ENCODE peak calls at places on chromosomes 12 and 14, in four cellular contexts. Y, J, U and O are unnamed samples.

GRCh38 chr12:60194682-60195081 is 598.9 kb downstream of the SLC16A7 start:
- DNase-seq in Y (no peak), J (no peak), U (peak; percentile 8), O (no peak)

GRCh38 chr14:65164068-65164824 is 61.9 kb upstream of the MAX start:
- DNase-seq in Y (peak; percentile 46), J (no peak), U (peak; percentile 60), O (peak; percentile 70)

GRCh38 chr12:106303202-106303820 is 778 bp downstream of the TCP11L2 start:
- DNase-seq in Y (peak; percentile 95), J (peak; percentile 94), U (peak; percentile 72), O (peak; percentile 74)

GRCh38 chr12:110555509-110556406 is 27.4 kb downstream of the PPTC7 start:
- DNase-seq in Y (no peak), J (no peak), U (no peak), O (peak; percentile 78)

GRCh38 chr14:68976160-68977067 is 2.7 kb downstream of the ACTN1 start:
- DNase-seq in Y (no peak), J (peak; percentile 72), U (no peak), O (peak; percentile 38)

GRCh38 chr14:90900712-90901111 is 84.5 kb upstream of the TTC7B start:
- DNase-seq in Y (no peak), J (no peak), U (no peak), O (no peak)

GRCh38 chr12:124747426-124748161 is 116.1 kb downstream of the SCARB1 start:
- DNase-seq in Y (no peak), J (no peak), U (peak; percentile 98), O (peak; percentile 97)

GRCh38 chr12:49960474-49961110 is 1.1 kb upstream of the AQP5 start:
- DNase-seq in Y (no peak), J (no peak), U (no peak), O (no peak)

GRCh38 chr12:102883204-102883799 is 33.7 kb downstream of the PAH start:
- DNase-seq in Y (peak; percentile 80), J (peak; percentile 26), U (peak; percentile 40), O (peak; percentile 60)

GRCh38 chr14:20560961-20561360 is at the start of gene RNASE9:
- DNase-seq in Y (no peak), J (no peak), U (no peak), O (no peak)

GRCh38 chr14:73460691-73461127 is 2.4 kb upstream of the NUMB start:
- DNase-seq in Y (no peak), J (peak; percentile 46), U (peak; percentile 45), O (peak; percentile 70)

GRCh38 chr14:103126873-103127304 is 3.6 kb downstream of the TNFAIP2 start:
- DNase-seq in Y (peak; percentile 57), J (peak; percentile 45), U (peak; percentile 55), O (peak; percentile 69)

GRCh38 chr12:7090222-7090998 is 1.8 kb downstream of the C1R start:
- DNase-seq in Y (no peak), J (no peak), U (no peak), O (no peak)

GRCh38 chr12:15336772-15337553 is 14.7 kb downstream of the PTPRO start:
- DNase-seq in Y (no peak), J (no peak), U (peak; percentile 38), O (peak; percentile 69)

GRCh38 chr14:93898731-93899130 is 28.4 kb upstream of the FAM181A start:
- DNase-seq in Y (no peak), J (no peak), U (no peak), O (no peak)

GRCh38 chr14:35159742-35160409 is 37.5 kb downstream of the PRORP start:
- DNase-seq in Y (no peak), J (no peak), U (peak; percentile 93), O (peak; percentile 92)

GRCh38 chr14:66009104-66009503 is 477.1 kb upstream of the CCDC196 start:
- DNase-seq in Y (no peak), J (no peak), U (peak; percentile 54), O (peak; percentile 76)

GRCh38 chr14:69547701-69548348 is 26.8 kb downstream of the CCDC177 start:
- DNase-seq in Y (peak; percentile 82), J (no peak), U (no peak), O (no peak)

DNA sequence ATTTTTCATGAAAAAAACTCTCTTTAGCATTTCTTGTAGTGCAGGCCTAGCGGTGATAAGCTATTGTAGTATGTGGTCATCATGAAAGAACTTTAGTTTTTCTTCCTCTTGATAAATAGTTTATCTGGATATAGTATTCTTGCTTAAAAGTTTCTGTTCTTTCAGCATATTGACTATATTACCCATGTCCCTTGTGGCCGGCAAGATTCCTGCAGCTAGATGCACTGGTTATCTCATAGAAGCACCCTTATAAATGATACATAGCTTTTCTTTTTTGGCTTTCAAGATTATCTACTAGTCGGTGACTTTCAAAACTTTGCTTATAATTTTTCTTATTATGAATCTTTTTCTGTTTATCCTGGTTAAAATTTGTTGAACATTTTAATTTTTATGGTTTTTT is 234.8 kb downstream of the ALG10 start:
- DNase-seq in Y (no peak), J (no peak), U (no peak), O (no peak)
- TF ChIP-seq CTCF in Y (no peak), J (no peak), U (no peak), O (no peak)

DNA sequence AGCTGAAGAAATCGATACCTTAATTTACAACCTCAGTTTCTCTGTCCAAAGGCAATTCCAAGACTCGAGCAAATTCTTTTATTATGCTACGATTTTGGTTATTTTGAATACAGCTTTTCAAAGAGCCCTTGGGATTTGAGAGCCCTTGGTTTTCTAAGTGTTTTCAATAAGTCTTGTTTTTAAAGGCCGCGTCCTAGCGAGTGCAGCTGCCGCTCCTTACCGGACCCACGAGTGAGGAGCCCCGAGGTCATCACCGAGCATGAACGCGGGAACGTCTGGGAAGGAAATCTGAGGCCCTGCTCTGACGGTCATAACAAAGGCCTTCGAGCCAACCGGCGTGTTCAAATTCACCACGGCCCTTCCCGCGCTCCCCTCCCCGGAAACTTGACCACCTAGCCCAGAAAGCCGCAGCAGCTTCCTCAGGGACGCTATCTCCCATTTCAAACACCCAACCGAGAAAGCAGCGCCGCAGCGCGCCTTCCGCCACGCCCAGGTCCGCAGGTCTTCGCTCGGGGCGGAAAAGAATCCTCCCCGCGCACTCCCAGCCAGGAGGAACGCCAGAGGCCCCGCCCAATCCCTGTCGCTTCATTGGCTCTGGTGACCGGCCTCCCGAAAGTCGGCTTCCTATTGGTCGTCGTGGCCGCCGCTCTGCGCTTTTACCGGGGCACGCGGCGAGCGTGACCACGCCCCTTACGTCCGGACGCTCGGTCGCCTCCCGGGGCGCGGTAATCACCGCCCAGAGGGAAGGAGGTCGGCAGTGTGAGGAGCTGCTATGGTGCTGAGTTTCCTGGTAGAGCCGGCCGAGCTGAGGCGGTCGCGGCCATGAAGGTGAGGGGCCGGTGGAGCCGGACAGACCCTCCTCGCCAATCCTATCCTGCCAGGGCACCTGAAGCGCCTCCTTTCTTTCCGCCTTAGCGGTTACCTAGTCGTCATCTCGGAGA is at the start of gene RNF34:
- DNase-seq in Y (peak; percentile 96), J (peak; percentile 99), U (peak; percentile 99), O (peak; percentile 99)
- TF ChIP-seq CTCF in Y (no peak), J (no peak), U (no peak), O (no peak)

GRCh38 chr12:46370792-46371717 is 1.5 kb downstream of the SLC38A2 start:
- DNase-seq in Y (peak; percentile 96), J (peak; percentile 93), U (peak; percentile 86), O (peak; percentile 89)
- TF ChIP-seq CTCF in Y (no peak), J (peak; percentile 43), U (no peak), O (no peak)

GRCh38 chr14:36525746-36526099 is 5.7 kb upstream of the NKX2-1 start:
- DNase-seq in Y (no peak), J (no peak), U (no peak), O (no peak)
- TF ChIP-seq CTCF in Y (no peak), J (no peak), U (no peak), O (no peak)

DNA sequence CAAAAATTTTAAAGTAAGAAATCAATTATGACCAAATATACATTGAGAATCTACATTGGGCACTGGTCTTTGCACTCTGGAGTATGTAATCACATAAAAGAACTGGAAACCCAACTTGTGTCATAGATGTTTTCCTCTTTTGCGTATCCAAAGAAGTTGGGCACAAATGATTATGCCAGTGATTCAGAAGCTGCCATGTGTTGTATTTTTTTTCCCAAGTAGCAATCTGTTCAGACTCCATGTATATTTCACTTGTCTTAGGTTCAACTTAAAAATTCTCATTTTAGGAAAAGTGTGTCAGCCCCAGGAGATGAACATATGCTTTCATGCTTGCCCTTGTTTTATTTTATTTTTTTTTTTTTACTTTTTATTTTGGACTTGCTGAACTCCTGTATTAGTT is 441.5 kb downstream of the PDZRN4 start:
- DNase-seq in Y (no peak), J (no peak), U (no peak), O (no peak)
- TF ChIP-seq CTCF in Y (no peak), J (no peak), U (no peak), O (no peak)

GRCh38 chr12:77685112-77685511 is 145.6 kb upstream of the NAV3 start:
- DNase-seq in Y (peak; percentile 62), J (peak; percentile 51), U (peak; percentile 36), O (peak; percentile 83)
- TF ChIP-seq CTCF in Y (peak; percentile 57), J (peak; percentile 66), U (peak; percentile 56), O (peak; percentile 62)

DNA sequence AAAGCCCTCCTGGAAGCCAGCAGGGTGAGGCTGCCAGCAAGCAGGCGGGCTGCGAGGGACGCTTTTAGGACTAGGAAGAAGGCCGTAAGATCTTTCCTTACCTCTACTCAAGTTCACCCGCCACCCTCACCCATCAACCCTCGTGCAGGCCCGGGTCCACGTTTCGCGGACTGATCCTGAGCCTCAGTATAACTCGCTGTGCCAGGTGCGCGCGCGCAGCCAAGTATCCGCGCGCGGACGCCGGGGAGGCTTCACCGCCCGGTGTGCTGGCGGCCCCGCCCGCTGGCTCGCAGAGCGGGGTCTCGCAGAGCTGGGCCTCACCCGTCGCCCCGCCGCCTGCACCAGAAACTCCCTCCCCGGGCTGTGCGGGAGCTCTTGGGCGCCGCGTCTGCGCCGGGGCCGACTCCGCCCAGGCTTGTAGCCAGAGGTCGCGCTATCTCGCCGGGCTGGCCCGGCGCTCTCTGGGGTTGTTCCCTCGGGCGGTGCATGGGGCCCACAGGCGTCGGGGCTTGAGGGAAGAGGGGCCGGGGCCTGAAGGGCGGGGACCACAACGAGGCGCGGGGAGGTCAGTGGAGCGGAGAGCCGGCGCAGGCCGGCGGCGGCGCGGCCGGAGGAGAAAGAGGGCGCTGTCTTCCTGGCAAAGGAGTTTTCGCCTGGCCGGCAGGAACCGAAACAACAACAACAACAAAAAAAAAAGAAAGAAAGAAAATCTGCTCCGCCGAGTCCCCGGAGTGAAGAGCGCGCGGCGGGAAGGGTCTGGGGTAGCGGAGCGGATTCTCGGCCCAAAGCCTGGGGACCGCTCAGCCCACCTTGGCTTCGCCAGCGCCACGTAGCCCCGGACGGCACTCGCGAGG is 7.7 kb upstream of the SIX1 start:
- DNase-seq in Y (peak; percentile 64), J (no peak), U (peak; percentile 26), O (peak; percentile 33)
- TF ChIP-seq CTCF in Y (no peak), J (peak; percentile 62), U (peak; percentile 70), O (peak; percentile 39)